ENCODE peak calls at places on chromosomes 3 and 15, in eight cellular contexts. J, U, H, K, P, Y, B and Q are unnamed samples.
A peak's percentile ranks its signal among the peaks of the same experiment; 100 is the strongest.

GRCh38 chr3:42739401-42740158 is 33.5 kb downstream of the CCDC13 start:
- DNase-seq in K (no peak), U (no peak), H (no peak), Y (no peak), J (no peak), B (no peak), P (no peak), Q (no peak)

GRCh38 chr3:14235896-14236295 is 57.3 kb downstream of the LSM3 start:
- DNase-seq in B (no peak), U (no peak), K (no peak), H (no peak), Y (no peak), J (no peak), P (no peak), Q (no peak)

GRCh38 chr3:183073839-183074615 is 25.3 kb downstream of the MCCC1 start:
- DNase-seq in Y (no peak), B (no peak), H (no peak), J (peak; percentile 25), P (no peak), U (peak; percentile 70), K (no peak), Q (peak; percentile 70)

GRCh38 chr3:65955792-65956477 is 82.8 kb downstream of the MAGI1 start:
- DNase-seq in H (peak; percentile 77), U (peak; percentile 57), P (peak; percentile 73), K (no peak), Y (peak; percentile 39), J (no peak), B (no peak), Q (peak; percentile 69)

GRCh38 chr15:35496585-35496984 is 49.4 kb downstream of the DPH6 start:
- DNase-seq in J (no peak), B (no peak), K (no peak), Y (no peak), P (no peak), H (no peak), U (no peak), Q (no peak)

GRCh38 chr3:11170052-11170770 is 15.9 kb downstream of the HRH1 start:
- DNase-seq in H (no peak), J (peak; percentile 36), P (no peak), Y (no peak), B (no peak), K (no peak), U (no peak), Q (no peak)

GRCh38 chr15:74264081-74264501 is 28.0 kb downstream of the CCDC33 start:
- DNase-seq in K (no peak), U (no peak), P (no peak), J (no peak), B (no peak), Y (no peak), H (no peak), Q (no peak)

GRCh38 chr3:194042947-194043346 is 93.0 kb upstream of the HES1 start:
- DNase-seq in K (no peak), H (no peak), Y (no peak), J (no peak), U (peak; percentile 63), B (peak; percentile 61), P (peak; percentile 60), Q (peak; percentile 83)

GRCh38 chr3:183116051-183116614 is 16.8 kb upstream of the MCCC1 start:
- DNase-seq in U (peak; percentile 44), H (peak; percentile 79), Y (peak; percentile 68), K (peak; percentile 84), J (peak; percentile 31), B (no peak), P (no peak), Q (peak; percentile 21)

DNA sequence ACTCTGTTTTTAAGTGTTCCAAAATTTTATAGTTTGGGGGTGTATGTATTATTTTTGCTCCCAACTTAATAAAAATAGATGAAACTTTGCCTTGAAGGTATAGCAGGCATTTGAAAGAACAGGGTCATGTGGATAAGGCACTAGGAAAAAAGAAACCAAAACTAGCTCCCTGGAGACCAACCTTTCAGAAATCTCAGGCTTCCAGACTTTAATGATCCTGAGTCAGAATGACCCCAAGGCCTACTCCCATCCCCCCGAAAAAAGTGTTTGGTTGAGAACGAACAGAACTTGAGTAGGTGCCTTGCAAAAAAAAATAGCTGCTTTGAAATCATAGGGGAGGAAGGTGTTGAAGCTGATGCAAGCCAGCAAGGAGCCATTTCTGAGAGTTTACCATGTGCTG is 309.5 kb downstream of the THSD4 start:
- DNase-seq in P (peak; percentile 32), Y (no peak), B (no peak), K (no peak), U (no peak), J (no peak), H (no peak), Q (no peak)
- H3K4me3 ChIP-seq in P (no peak overlapping the region), Y (no peak overlapping the region), B (no peak overlapping the region), K (no peak overlapping the region), U (no peak overlapping the region), J (no peak overlapping the region), H (no peak overlapping the region), Q (no peak overlapping the region)

GRCh38 chr3:181265750-181266333 is 276.3 kb upstream of the DNAJC19 start:
- DNase-seq in U (no peak), P (peak; percentile 18), H (no peak), B (no peak), Y (no peak), J (peak; percentile 11), K (no peak), Q (peak; percentile 10)
- H3K4me3 ChIP-seq in U (peak overlapping the region; percentile 17), P (peak overlapping the region; percentile 5), H (no peak overlapping the region), B (no peak overlapping the region), Y (no peak overlapping the region), J (peak overlapping the region; percentile 28), K (no peak overlapping the region), Q (peak overlapping the region; percentile 12)

GRCh38 chr3:169665264-169666078 is 2.0 kb upstream of the MECOM start:
- DNase-seq in K (no peak), P (no peak), J (no peak), B (no peak), Y (no peak), H (no peak), U (no peak), Q (peak; percentile 12)
- H3K4me3 ChIP-seq in K (no peak overlapping the region), P (no peak overlapping the region), J (no peak overlapping the region), B (no peak overlapping the region), Y (no peak overlapping the region), H (no peak overlapping the region), U (no peak overlapping the region), Q (peak overlapping the region; percentile 46)

DNA sequence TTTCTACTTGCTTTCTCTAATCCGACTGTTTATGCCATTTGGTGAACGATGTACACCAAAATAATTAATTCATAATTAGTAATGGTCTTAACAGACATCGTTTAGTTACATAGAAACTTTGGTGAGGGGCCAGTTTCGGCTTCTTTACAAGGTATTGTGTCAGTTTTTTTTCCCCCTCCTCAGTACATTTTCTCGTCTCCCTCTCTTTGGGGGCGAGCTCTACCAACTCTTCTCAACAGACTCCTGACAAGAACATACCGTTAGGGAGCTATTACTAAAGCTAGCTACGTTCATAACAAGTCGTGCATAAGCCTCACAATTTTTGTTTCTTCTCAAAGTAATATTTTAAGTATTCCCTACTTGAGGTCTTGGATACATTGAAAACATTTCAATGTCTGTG is 1.4 kb downstream of the U2SURP start:
- DNase-seq in K (no peak), B (no peak), Y (no peak), P (no peak), H (no peak), U (no peak), J (peak; percentile 23), Q (no peak)
- H3K4me3 ChIP-seq in K (peak overlapping the region; percentile 58), B (peak overlapping the region; percentile 94), Y (no peak overlapping the region), P (peak overlapping the region; percentile 99), H (peak overlapping the region; percentile 96), U (peak overlapping the region; percentile 93), J (peak overlapping the region; percentile 95), Q (peak overlapping the region; percentile 94)

GRCh38 chr3:107963581-107963980 is 127.2 kb downstream of the CD47 start:
- DNase-seq in U (no peak), P (peak; percentile 8), Y (no peak), K (no peak), B (no peak), H (no peak), J (no peak), Q (no peak)
- H3K4me3 ChIP-seq in U (no peak overlapping the region), P (no peak overlapping the region), Y (no peak overlapping the region), K (no peak overlapping the region), B (no peak overlapping the region), H (no peak overlapping the region), J (no peak overlapping the region), Q (no peak overlapping the region)

GRCh38 chr3:122024800-122025199 is 2.8 kb upstream of the ILDR1 start:
- DNase-seq in H (no peak), J (no peak), U (no peak), P (no peak), K (no peak), Y (no peak), B (no peak), Q (no peak)

GRCh38 chr3:122023335-122023734 is 1.3 kb upstream of the ILDR1 start:
- DNase-seq in J (no peak), U (no peak), Y (no peak), K (no peak), H (no peak), B (no peak), P (no peak), Q (no peak)

GRCh38 chr3:122019493-122019892 is 2.6 kb downstream of the ILDR1 start:
- DNase-seq in B (no peak), K (no peak), P (no peak), Y (no peak), U (no peak), J (no peak), H (no peak), Q (no peak)

GRCh38 chr3:122021037-122021436 is 1.0 kb downstream of the ILDR1 start:
- DNase-seq in H (no peak), P (no peak), Y (peak; percentile 24), U (no peak), J (no peak), B (no peak), K (no peak), Q (no peak)

GRCh38 chr3:122021811-122022401 is at the start of gene ILDR1:
- DNase-seq in P (no peak), H (peak; percentile 55), J (no peak), K (no peak), U (peak; percentile 37), Y (peak; percentile 83), B (no peak), Q (no peak)
- H3K4me3 ChIP-seq in P (no peak within 1 kb of the TSS), H (peak within 1 kb of the TSS; percentile 38), J (no peak within 1 kb of the TSS), K (no peak within 1 kb of the TSS), U (peak within 1 kb of the TSS; percentile 58), Y (peak within 1 kb of the TSS; percentile 31), B (no peak within 1 kb of the TSS), Q (peak within 1 kb of the TSS; percentile 44)